ENCODE peak calls at places on chromosomes 2 and 18, in six cellular contexts. Q is BE2C, A is IMR-90, L is SJSA1, G is mucosa of descending colon, U is hepatocyte. E is an unnamed sample. For H3K4me1, the result is how much of the 10 kb centered on the place peaks cover.

GRCh38 chr2:119212139-119212800 is 11.4 kb upstream of the STEAP3 start:
- DNase-seq in L (no peak), G (no peak), A (no peak), Q (no peak), U (no peak), E (no peak)

GRCh38 chr2:215548714-215549113 is 112.8 kb upstream of the FN1 start:
- DNase-seq in A (peak), U (peak), L (no peak), G (no peak), Q (no peak), E (no peak)

GRCh38 chr2:108297436-108298141 is 8.9 kb downstream of the SULT1C2 start:
- DNase-seq in G (no peak), A (peak), U (no peak), L (no peak), Q (no peak), E (no peak)

GRCh38 chr2:30527859-30528258 is 80.8 kb downstream of the LCLAT1 start:
- DNase-seq in U (no peak), Q (no peak), A (peak), L (no peak), G (no peak), E (no peak)

GRCh38 chr2:62968168-62968567 is 82.5 kb upstream of the OTX1 start:
- DNase-seq in Q (no peak), U (no peak), L (no peak), A (no peak), G (no peak), E (no peak)

GRCh38 chr18:45448871-45449270 is 166.4 kb upstream of the SLC14A2 start:
- DNase-seq in A (no peak), U (no peak), L (no peak), Q (no peak), G (no peak), E (no peak)

GRCh38 chr2:184765048-184765881 is 166.9 kb downstream of the ZNF804A start:
- DNase-seq in G (no peak), Q (peak), A (no peak), U (no peak), L (no peak), E (no peak)

GRCh38 chr2:71952572-71953188 is 195.0 kb downstream of the CYP26B1 start:
- DNase-seq in A (no peak), U (no peak), Q (no peak), G (no peak), L (no peak), E (no peak)

GRCh38 chr2:203740741-203741363 is 34.4 kb downstream of the CD28 start:
- DNase-seq in U (no peak), Q (no peak), A (peak), G (no peak), L (no peak), E (no peak)

GRCh38 chr2:24724111-24724775 is 68.9 kb downstream of the PTRHD1 start:
- DNase-seq in A (no peak), Q (no peak), U (no peak), L (no peak), G (no peak), E (no peak)

DNA sequence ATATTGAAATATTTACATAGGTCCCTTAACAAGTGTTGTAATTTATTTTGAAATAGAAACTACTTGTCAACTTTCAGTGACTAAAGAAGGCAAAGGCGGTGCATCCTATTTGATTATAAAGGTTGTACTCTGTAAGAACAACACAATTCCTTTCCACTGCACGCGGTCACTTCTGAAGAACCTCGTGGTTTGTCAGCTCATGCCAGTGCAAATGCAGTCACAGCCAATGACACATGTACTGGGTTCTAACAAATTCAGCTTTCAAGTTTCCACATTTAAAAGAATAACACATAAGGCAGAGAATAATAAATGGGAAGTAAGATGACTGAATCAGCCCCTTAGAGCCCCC is 39.8 kb downstream of the CYB5A start:
- DNase-seq in A (peak), G (no peak), Q (no peak), U (no peak), L (no peak), E (no peak)
- H3K4me1 ChIP-seq in A (under half), G (under half), Q (under half), U (under half), L (under half), E (under half)

DNA sequence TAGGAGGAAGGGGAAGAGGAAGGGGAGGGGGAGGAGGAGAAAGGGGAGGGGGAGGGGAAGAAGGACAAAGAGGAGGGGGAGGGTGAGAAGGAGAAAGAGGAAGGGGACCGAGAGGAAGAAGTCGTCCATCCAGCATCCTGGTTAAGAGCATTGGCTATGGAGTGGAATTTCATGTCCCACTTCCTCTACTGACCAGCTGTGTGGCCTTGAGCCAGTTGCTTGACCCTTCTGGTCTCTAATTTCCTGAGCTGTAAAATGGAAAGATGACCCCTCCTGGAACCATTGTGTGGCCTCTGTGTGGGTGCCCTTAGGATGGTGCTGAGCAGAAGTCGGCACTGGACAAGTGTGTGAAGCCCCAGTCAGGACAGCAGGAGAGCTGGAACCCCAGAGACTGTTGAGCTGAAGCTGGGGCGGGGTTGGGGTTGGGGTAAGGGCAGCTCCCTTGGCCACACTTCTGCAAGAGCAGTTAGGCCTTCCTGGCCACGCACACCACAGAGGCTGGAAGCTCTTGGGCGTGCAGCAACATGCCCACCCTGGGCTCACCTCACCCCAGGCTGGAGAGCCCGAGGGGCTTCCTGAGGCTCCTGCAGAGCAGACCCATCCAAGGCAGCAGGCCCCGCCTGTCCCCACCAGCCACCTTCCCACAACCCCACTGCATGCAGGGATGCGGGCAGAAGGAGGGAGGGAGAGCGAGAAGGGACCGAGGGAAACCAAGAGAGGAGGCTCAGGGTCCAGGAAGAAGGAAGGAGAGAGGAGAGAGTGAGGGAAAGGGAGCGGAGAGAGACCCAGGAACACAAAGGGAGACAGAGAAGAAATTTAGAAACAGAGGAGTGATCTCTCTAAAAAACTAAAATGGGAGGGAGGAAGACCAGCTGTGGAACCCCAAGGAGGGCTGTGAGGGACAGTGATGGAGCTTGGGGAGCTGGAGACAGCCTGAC is 16.2 kb downstream of the ADRA2B start:
- DNase-seq in A (no peak), L (peak), G (peak), Q (no peak), U (no peak), E (no peak)
- H3K4me1 ChIP-seq in A (under half), L (under half), G (under half), Q (under half), U (under half), E (under half)

GRCh38 chr18:13450289-13451207 is 232.0 kb downstream of the LDLRAD4 start:
- DNase-seq in G (no peak), U (no peak), L (no peak), Q (no peak), A (no peak), E (no peak)

GRCh38 chr18:13451208-13451530 is 232.6 kb downstream of the LDLRAD4 start:
- DNase-seq in Q (no peak), A (no peak), L (no peak), G (no peak), U (no peak), E (no peak)

GRCh38 chr18:13447621-13448020 is 229.1 kb downstream of the LDLRAD4 start:
- DNase-seq in L (peak), U (peak), Q (no peak), G (no peak), A (peak), E (no peak)

GRCh38 chr18:13448028-13448795 is 229.7 kb downstream of the LDLRAD4 start:
- DNase-seq in G (no peak), A (no peak), U (no peak), L (no peak), Q (no peak), E (no peak)

GRCh38 chr18:13449651-13450050 is 231.1 kb downstream of the LDLRAD4 start:
- DNase-seq in Q (no peak), U (no peak), G (no peak), A (no peak), L (no peak), E (no peak)
- H3K4me1 ChIP-seq in Q (under half), U (under half), G (under half), A (under half), L (under half), E (under half)

GRCh38 chr2:127647242-127648190 is 1.6 kb downstream of the GPR17 start:
- DNase-seq in A (peak), G (peak), Q (no peak), L (no peak), U (no peak), E (no peak)

GRCh38 chr2:127650041-127650784 is 4.3 kb downstream of the GPR17 start:
- DNase-seq in L (no peak), Q (no peak), U (no peak), A (no peak), G (peak), E (no peak)

GRCh38 chr2:127649684-127650040 is 3.7 kb downstream of the GPR17 start:
- DNase-seq in G (peak), A (peak), Q (peak), L (peak), U (peak), E (peak)

GRCh38 chr2:127648321-127648720 is 2.4 kb downstream of the GPR17 start:
- DNase-seq in A (no peak), U (no peak), Q (no peak), L (no peak), G (peak), E (no peak)

GRCh38 chr2:127649100-127649611 is 3.2 kb downstream of the GPR17 start:
- DNase-seq in G (peak), A (no peak), Q (no peak), L (no peak), U (no peak), E (no peak)
- H3K4me1 ChIP-seq in G (under half), A (under half), Q (under half), L (under half), U (under half), E (under half)

GRCh38 chr2:47069628-47070154 is 85.4 kb downstream of the STPG4 start:
- DNase-seq in U (peak), L (peak), Q (peak), A (peak), G (peak), E (peak)

GRCh38 chr2:47070920-47071824 is 83.9 kb downstream of the STPG4 start:
- DNase-seq in U (no peak), A (peak), L (peak), Q (peak), G (no peak), E (no peak)

GRCh38 chr2:47072018-47072691 is 83.0 kb downstream of the STPG4 start:
- DNase-seq in A (peak), L (peak), U (no peak), G (peak), Q (peak), E (no peak)

GRCh38 chr2:47068966-47069627 is 86.0 kb downstream of the STPG4 start:
- DNase-seq in Q (no peak), A (no peak), G (no peak), U (no peak), L (no peak), E (no peak)

DNA sequence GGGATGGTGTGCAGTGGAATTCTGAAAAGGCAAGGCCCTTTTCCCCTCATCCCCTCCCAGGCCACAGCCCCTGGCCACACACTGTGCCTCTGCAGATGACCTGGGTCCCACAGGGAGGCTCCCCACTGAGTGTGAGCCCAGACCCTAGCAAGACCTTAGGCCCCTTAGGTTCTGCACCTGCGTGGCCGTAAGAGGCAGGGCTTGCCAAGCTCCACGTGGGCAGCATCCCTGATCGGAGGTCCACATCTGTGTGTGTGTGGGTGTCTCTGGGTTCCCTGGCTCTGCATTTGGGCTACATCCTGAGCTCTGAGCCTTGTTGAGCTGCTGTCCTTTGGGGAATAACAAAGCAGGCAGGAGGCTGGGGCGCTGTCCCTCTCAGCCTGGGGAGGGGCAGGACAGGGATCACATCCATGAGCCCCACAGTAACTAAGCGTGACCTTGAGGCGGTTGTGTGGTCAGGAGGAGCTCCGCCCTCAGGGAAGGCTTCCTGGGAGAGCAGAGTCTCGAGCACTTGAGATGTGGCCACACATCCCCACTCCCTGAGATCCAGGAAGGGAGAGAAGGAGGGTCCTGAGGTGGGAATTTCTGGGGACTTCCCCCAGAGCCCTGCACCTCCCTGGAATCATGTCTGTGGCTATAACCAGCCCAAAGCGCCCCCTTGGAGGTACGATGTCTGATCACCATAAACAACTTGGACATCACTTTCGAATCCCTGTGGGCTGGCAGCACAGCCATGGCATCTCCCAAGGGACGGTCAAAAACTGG is 84.8 kb downstream of the STPG4 start:
- DNase-seq in Q (no peak), U (no peak), G (no peak), A (no peak), L (peak), E (no peak)
- H3K4me1 ChIP-seq in Q (half or more), U (under half), G (under half), A (under half), L (half or more), E (half or more)

DNA sequence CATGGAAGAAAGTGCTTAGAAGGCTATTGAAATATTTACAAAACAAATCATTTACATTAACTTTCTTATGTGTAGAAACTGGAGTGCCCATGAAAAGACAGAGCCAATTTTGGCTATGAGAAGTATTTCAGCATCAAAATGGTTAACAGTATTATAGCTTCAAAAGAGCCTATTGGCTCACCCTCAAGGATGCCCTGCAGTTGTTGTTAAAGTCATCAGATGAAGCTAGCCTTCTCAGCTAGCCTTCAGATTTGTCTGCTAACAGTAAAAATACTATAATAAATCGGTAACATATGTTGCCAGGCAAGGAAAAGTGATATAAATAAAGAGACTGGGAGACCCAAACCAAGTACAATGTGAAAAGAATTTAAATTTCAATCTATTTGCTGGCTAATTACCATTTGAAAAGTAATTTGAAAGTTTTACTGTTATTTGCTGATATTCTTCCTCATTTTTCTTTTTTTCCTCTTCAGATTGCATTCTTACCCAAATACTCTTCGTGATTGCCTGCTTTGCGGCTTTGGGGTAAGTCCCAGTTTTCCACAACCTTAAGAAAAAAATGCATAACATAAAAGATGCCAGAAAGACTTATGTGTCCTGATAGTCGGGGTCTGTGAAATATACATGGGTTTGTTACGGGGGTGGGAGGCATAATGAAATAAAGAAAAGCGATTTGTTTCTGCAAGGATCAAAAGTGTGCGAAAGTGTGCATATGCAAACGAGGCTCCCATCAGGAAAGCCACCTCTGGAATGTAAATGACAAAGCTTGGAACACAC is 256.5 kb downstream of the MEIS1 start:
- DNase-seq in Q (no peak), L (no peak), G (no peak), U (no peak), A (peak), E (no peak)
- H3K4me1 ChIP-seq in Q (under half), L (under half), G (under half), U (under half), A (under half), E (under half)

GRCh38 chr18:2968559-2968958 is 44.4 kb downstream of the LPIN2 start:
- DNase-seq in G (no peak), A (no peak), L (no peak), Q (no peak), U (no peak), E (no peak)

GRCh38 chr18:2965797-2966196 is 47.1 kb downstream of the LPIN2 start:
- DNase-seq in A (no peak), L (no peak), Q (no peak), G (no peak), U (no peak), E (no peak)

GRCh38 chr18:2969695-2970094 is 43.2 kb downstream of the LPIN2 start:
- DNase-seq in U (no peak), L (no peak), Q (no peak), A (no peak), G (no peak), E (no peak)

GRCh38 chr18:2967820-2968219 is 45.1 kb downstream of the LPIN2 start:
- DNase-seq in U (no peak), G (no peak), A (no peak), L (no peak), Q (no peak), E (no peak)

DNA sequence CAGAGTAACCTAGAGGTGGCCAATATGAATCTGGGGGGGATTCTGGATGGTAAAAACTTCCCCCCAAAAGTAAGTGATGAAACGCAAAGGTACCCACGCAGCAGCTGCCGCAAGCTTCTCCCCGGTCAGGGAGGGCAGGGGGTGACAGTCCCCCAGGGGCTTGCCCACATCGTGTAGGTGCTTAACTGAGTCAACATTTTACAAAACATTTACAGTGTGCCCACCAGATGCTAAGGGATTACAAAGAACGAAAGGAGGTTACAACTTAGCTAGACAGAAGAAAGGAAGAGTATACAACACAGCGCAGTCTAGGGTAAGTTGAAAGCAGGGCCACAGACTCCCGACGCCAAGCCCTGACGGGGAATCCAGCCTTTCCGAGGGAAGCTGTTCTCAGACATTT is 45.6 kb downstream of the LPIN2 start:
- DNase-seq in U (no peak), G (no peak), L (no peak), A (no peak), Q (no peak), E (no peak)
- H3K4me1 ChIP-seq in U (under half), G (under half), L (under half), A (under half), Q (under half), E (under half)

E was measured in Caco-2.